ENCODE peak calls at places on chromosome 4, in five cellular contexts. S is thyroid gland, P is kidney, C is cardiac fibroblast, M is foreskin keratinocyte. E is an unnamed sample.

GRCh38 chr4:40665844-40666243 is 36.2 kb upstream of the RBM47 start:
- DNase-seq in S (no peak), P (no peak), C (no peak), M (no peak), E (no peak)

GRCh38 chr4:86993909-86994672 is 59.3 kb downstream of the AFF1 start:
- DNase-seq in S (peak), P (no peak), C (no peak), M (no peak), E (no peak)

GRCh38 chr4:132565542-132565941 is 583.6 kb upstream of the PCDH10 start:
- DNase-seq in S (no peak), P (no peak), C (no peak), M (no peak), E (no peak)

GRCh38 chr4:101393256-101393655 is 45.9 kb upstream of the PPP3CA start:
- DNase-seq in S (peak), P (no peak), C (peak), M (peak), E (no peak)

GRCh38 chr4:56844817-56845580 is 23.5 kb upstream of the SPINK2 start:
- DNase-seq in S (no peak), P (no peak), C (no peak), M (no peak), E (no peak)

GRCh38 chr4:128728190-128728589 is 81.3 kb upstream of the JADE1 start:
- DNase-seq in S (no peak), P (no peak), C (no peak), M (no peak), E (no peak)

GRCh38 chr4:139603576-139604387 is 47.8 kb upstream of the SETD7 start:
- DNase-seq in S (peak), P (no peak), C (peak), M (peak), E (no peak)

GRCh38 chr4:45693746-45694145 is 430.1 kb downstream of the GABRG1 start:
- DNase-seq in S (peak), P (no peak), C (peak), M (no peak), E (no peak)

GRCh38 chr4:186149872-186150271 is 41.5 kb upstream of the CYP4V2 start:
- DNase-seq in S (peak), P (peak), C (peak), M (no peak), E (no peak)

GRCh38 chr4:86769794-86770193 is 79.4 kb downstream of the SLC10A6 start:
- DNase-seq in S (no peak), P (no peak), C (no peak), M (no peak), E (no peak)

DNA sequence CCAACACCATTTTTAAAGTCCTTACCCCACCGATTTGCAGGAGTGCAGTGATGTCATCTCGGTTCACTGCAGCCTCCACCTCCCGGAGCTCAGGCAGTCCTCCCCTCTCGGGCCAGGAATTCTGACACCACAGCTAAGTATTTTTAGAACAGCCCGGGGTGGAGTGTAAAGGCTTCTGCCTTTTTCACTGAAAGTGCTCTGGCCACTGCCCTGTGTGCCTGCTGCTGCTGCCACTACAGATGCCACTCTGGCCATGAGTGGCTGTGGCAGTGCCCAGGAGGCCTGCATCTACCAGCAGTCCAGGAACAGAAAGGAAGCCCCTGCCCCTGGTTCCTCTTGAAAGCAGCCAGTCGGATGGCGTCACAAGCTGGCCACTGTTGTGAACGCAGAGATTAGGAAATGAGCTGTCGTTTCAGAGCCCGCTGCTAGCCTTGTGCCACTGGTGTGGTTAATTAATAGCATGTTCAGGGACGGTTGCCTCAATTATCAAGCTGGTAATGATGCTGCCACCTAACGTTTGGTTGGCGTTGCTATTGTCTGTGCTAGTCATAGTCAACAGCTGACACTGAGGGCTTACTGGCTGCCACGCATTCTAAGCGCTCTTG is 23.6 kb upstream of the TBC1D14 start:
- DNase-seq in S (no peak), P (no peak), C (peak), M (no peak), E (peak)
- TF ChIP-seq CTCF in S (no peak), P (no peak), C (peak), M (peak), E (peak)

GRCh38 chr4:31538877-31539276 is 818.7 kb downstream of the PCDH7 start:
- DNase-seq in S (no peak), P (peak), C (no peak), M (no peak), E (no peak)
- TF ChIP-seq CTCF in S (no peak), P (no peak), C (no peak), M (peak), E (peak)

GRCh38 chr4:152784490-152785195 is 4.9 kb downstream of the ARFIP1 start:
- DNase-seq in S (no peak), P (no peak), C (peak), M (peak), E (no peak)
- TF ChIP-seq CTCF in S (no peak), P (no peak), C (peak), M (peak), E (peak)

DNA sequence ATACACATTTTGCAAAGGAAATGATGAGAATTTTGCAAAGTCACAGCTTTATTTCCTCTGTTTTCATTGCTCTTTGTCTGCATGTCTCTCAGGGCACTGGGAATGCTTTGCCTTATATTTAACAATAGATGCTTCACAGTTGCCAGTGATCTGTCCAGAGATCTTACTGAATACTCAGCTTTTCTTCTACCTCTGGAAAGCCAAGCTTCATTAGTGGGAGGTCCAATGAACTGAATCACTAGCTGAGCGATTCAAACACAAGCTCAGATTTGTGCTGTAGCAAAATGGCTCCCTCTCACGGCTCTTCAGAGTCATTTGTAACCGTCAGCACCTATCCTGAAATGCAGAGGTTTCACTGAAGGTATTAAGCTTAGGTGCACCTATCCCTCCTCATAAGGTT is 138.9 kb downstream of the DCLK2 start:
- DNase-seq in S (no peak), P (no peak), C (peak), M (peak), E (no peak)
- TF ChIP-seq CTCF in S (no peak), P (peak), C (peak), M (peak), E (peak)

DNA sequence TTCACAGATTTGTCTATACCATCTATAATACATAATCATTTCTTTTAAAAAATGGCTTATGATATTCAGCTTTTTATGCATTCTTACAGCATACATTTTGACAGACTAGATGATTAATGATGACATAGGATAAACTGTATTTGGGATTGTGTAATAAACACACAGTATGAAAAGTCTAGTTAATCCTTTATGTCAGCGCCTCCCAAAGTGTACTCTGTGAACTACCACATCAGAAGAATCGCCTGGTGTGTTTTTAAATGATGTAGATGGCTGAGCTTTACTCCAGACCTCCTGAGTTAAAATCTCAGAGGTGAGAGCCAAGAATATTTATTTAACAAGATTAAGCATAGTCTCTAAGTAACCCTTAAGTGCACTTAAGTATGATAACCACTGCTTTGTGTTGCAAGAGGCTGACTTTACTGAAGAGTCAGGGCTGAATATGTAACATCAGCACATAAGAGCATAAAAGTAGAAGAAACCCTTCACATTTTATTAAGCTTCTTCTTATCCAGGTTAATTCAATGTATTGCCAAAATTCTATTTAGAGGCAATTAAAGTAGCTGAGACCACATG is 104.2 kb downstream of the ANK2 start:
- DNase-seq in S (peak), P (no peak), C (peak), M (peak), E (no peak)
- TF ChIP-seq CTCF in S (peak), P (no peak), C (no peak), M (peak), E (peak)

DNA sequence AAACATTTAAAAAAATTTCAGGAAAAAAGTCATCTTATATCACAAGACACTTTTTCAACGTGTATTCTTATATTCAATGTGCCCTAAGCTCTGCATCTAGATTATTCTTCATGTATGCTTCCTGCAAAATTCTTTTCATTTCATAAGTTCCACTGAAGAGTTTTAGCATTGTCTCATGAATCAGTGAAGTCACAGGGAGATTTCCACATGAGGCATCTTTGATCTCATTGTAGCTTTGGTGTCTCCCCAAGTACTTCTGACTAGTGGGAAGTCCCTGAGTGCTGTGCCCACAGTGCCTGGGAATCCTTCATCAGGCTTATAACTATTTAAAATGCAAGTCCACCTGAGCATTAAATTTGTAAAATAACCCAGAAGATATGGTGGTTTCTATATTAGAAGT is 123.8 kb downstream of the MAD2L1 start:
- DNase-seq in S (no peak), P (no peak), C (no peak), M (no peak), E (no peak)
- TF ChIP-seq CTCF in S (no peak), P (no peak), C (no peak), M (no peak), E (no peak)

GRCh38 chr4:8019396-8020365 is 80.0 kb upstream of the AFAP1 start:
- DNase-seq in S (peak), P (no peak), C (no peak), M (peak), E (no peak)

GRCh38 chr4:8016527-8016926 is 76.9 kb upstream of the AFAP1 start:
- DNase-seq in S (no peak), P (no peak), C (peak), M (no peak), E (no peak)

GRCh38 chr4:8013976-8014726 is 74.5 kb upstream of the AFAP1 start:
- DNase-seq in S (no peak), P (no peak), C (no peak), M (no peak), E (no peak)

GRCh38 chr4:8012517-8012916 is 72.9 kb upstream of the AFAP1 start:
- DNase-seq in S (no peak), P (no peak), C (no peak), M (no peak), E (no peak)

GRCh38 chr4:8015512-8015911 is 75.9 kb upstream of the AFAP1 start:
- DNase-seq in S (peak), P (no peak), C (peak), M (no peak), E (no peak)
- TF ChIP-seq CTCF in S (peak), P (peak), C (peak), M (peak), E (peak)

GRCh38 chr4:6902318-6903042 is 7.1 kb upstream of the TBC1D14 start:
- DNase-seq in S (peak), P (no peak), C (no peak), M (no peak), E (peak)

GRCh38 chr4:6898763-6899162 is 10.9 kb upstream of the TBC1D14 start:
- DNase-seq in S (no peak), P (no peak), C (no peak), M (no peak), E (no peak)

GRCh38 chr4:6901669-6902317 is 7.8 kb upstream of the TBC1D14 start:
- DNase-seq in S (peak), P (no peak), C (no peak), M (no peak), E (no peak)

GRCh38 chr4:6900181-6900812 is 9.3 kb upstream of the TBC1D14 start:
- DNase-seq in S (no peak), P (no peak), C (no peak), M (no peak), E (no peak)

GRCh38 chr4:6900956-6901355 is 8.7 kb upstream of the TBC1D14 start:
- DNase-seq in S (no peak), P (no peak), C (no peak), M (no peak), E (no peak)
- TF ChIP-seq CTCF in S (no peak), P (no peak), C (no peak), M (no peak), E (no peak)

GRCh38 chr4:2630556-2631273 is 94.3 kb downstream of the FAM193A start:
- DNase-seq in S (no peak), P (no peak), C (no peak), M (no peak), E (no peak)
- TF ChIP-seq CTCF in S (no peak), P (no peak), C (no peak), M (no peak), E (peak)

GRCh38 chr4:2177443-2178093 is 64.4 kb downstream of the HAUS3 start:
- DNase-seq in S (no peak), P (no peak), C (peak), M (no peak), E (no peak)
- TF ChIP-seq CTCF in S (no peak), P (no peak), C (peak), M (peak), E (peak)

E was measured in chondrocyte.